ENCODE peak calls at places on chromosomes 6 and 20, in six cellular contexts. One of them, this sample, is unnamed. For H3K36me3, the result is how much of the 10 kb centered on the place peaks cover.

GRCh38 chr20:34299925-34300806 is 3.0 kb downstream of the AHCY start:
- DNase-seq in lower lobe of right lung: no peak
- DNase-seq in CD8-positive, alpha-beta memory T cell: no peak
- DNase-seq in suprapubic skin: no peak
- DNase-seq in keratinocyte: no peak
- DNase-seq in ascending aorta: no peak
- DNase-seq in this sample: no peak

GRCh38 chr20:61436674-61437279 is 184.7 kb downstream of the CDH4 start:
- DNase-seq in lower lobe of right lung: no peak
- DNase-seq in CD8-positive, alpha-beta memory T cell: no peak
- DNase-seq in suprapubic skin: no peak
- DNase-seq in keratinocyte: peak
- DNase-seq in ascending aorta: no peak
- DNase-seq in this sample: peak

GRCh38 chr6:2738373-2738979 is 12.2 kb downstream of the MYLK4 start:
- DNase-seq in lower lobe of right lung: no peak
- DNase-seq in CD8-positive, alpha-beta memory T cell: peak
- DNase-seq in suprapubic skin: no peak
- DNase-seq in keratinocyte: no peak
- DNase-seq in ascending aorta: no peak
- DNase-seq in this sample: no peak

GRCh38 chr6:3356056-3356823 is 97.5 kb downstream of the PSMG4 start:
- DNase-seq in lower lobe of right lung: peak
- DNase-seq in CD8-positive, alpha-beta memory T cell: peak
- DNase-seq in suprapubic skin: peak
- DNase-seq in keratinocyte: no peak
- DNase-seq in ascending aorta: peak
- DNase-seq in this sample: no peak

GRCh38 chr20:294602-295001 is 2.8 kb upstream of the ZCCHC3 start:
- DNase-seq in lower lobe of right lung: no peak
- DNase-seq in CD8-positive, alpha-beta memory T cell: no peak
- DNase-seq in suprapubic skin: no peak
- DNase-seq in keratinocyte: no peak
- DNase-seq in ascending aorta: no peak
- DNase-seq in this sample: no peak

GRCh38 chr6:106084973-106085686 is 1.0 kb upstream of the PRDM1 start:
- DNase-seq in lower lobe of right lung: no peak
- DNase-seq in CD8-positive, alpha-beta memory T cell: no peak
- DNase-seq in suprapubic skin: no peak
- DNase-seq in keratinocyte: no peak
- DNase-seq in ascending aorta: no peak
- DNase-seq in this sample: no peak

GRCh38 chr6:155850408-155850841 is 394.8 kb upstream of the NOX3 start:
- DNase-seq in lower lobe of right lung: no peak
- DNase-seq in CD8-positive, alpha-beta memory T cell: no peak
- DNase-seq in suprapubic skin: no peak
- DNase-seq in keratinocyte: no peak
- DNase-seq in ascending aorta: no peak
- DNase-seq in this sample: no peak

GRCh38 chr20:20267685-20268429 is 100.0 kb upstream of the INSM1 start:
- DNase-seq in lower lobe of right lung: no peak
- DNase-seq in CD8-positive, alpha-beta memory T cell: no peak
- DNase-seq in suprapubic skin: no peak
- DNase-seq in keratinocyte: no peak
- DNase-seq in ascending aorta: no peak
- DNase-seq in this sample: no peak

GRCh38 chr20:49983123-49983847 is 505 bp downstream of the SNAI1 start:
- DNase-seq in lower lobe of right lung: no peak
- DNase-seq in CD8-positive, alpha-beta memory T cell: no peak
- DNase-seq in suprapubic skin: no peak
- DNase-seq in keratinocyte: no peak
- DNase-seq in ascending aorta: no peak
- DNase-seq in this sample: no peak

GRCh38 chr6:48535569-48535968 is 424.6 kb upstream of the PTCHD4 start:
- DNase-seq in lower lobe of right lung: no peak
- DNase-seq in CD8-positive, alpha-beta memory T cell: no peak
- DNase-seq in suprapubic skin: no peak
- DNase-seq in keratinocyte: peak
- DNase-seq in ascending aorta: no peak
- DNase-seq in this sample: no peak

GRCh38 chr20:7449269-7449668 is 491.0 kb downstream of the HAO1 start:
- DNase-seq in lower lobe of right lung: no peak
- DNase-seq in CD8-positive, alpha-beta memory T cell: no peak
- DNase-seq in suprapubic skin: no peak
- DNase-seq in keratinocyte: no peak
- DNase-seq in ascending aorta: no peak
- DNase-seq in this sample: no peak

GRCh38 chr6:51025082-51025777 is 206.6 kb downstream of the TFAP2B start:
- DNase-seq in lower lobe of right lung: no peak
- DNase-seq in CD8-positive, alpha-beta memory T cell: no peak
- DNase-seq in suprapubic skin: no peak
- DNase-seq in keratinocyte: peak
- DNase-seq in ascending aorta: no peak
- DNase-seq in this sample: no peak

GRCh38 chr6:27617700-27618689 is 145.1 kb upstream of the ZNF184 start:
- DNase-seq in lower lobe of right lung: no peak
- DNase-seq in CD8-positive, alpha-beta memory T cell: no peak
- DNase-seq in suprapubic skin: no peak
- DNase-seq in keratinocyte: no peak
- DNase-seq in ascending aorta: no peak
- DNase-seq in this sample: no peak

GRCh38 chr20:63942250-63943006 is 13.8 kb downstream of the UCKL1 start:
- DNase-seq in lower lobe of right lung: peak
- DNase-seq in CD8-positive, alpha-beta memory T cell: peak
- DNase-seq in suprapubic skin: peak
- DNase-seq in keratinocyte: no peak
- DNase-seq in ascending aorta: no peak
- DNase-seq in this sample: peak

DNA sequence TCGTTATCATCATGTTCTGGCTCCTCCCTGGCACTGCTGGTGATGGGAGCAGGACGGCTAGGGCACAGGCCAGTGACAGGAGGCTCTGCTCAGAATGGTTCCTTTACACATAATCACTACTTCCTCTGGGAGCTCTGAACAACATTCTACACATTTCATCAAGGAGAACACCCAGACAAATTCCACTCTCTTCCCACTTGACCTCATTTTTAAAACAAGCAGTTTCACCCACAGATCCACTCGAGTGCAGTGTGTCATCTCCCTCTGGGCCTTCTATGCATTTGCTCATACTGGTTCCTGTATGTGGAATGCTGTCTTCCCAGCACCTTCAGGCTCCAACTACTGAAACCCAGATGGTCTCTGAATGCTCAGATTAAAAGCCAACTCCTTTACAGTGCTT is 84.8 kb downstream of the ELOVL5 start:
- DNase-seq in lower lobe of right lung: no peak
- DNase-seq in CD8-positive, alpha-beta memory T cell: no peak
- DNase-seq in suprapubic skin: no peak
- DNase-seq in keratinocyte: no peak
- DNase-seq in ascending aorta: no peak
- DNase-seq in this sample: no peak
- H3K36me3 ChIP-seq in lower lobe of right lung: half or more
- H3K36me3 ChIP-seq in CD8-positive, alpha-beta memory T cell: half or more
- H3K36me3 ChIP-seq in suprapubic skin: under half
- H3K36me3 ChIP-seq in keratinocyte: under half
- H3K36me3 ChIP-seq in ascending aorta: under half
- H3K36me3 ChIP-seq in this sample: half or more

GRCh38 chr6:111871725-111872520 is 1.3 kb downstream of the FYN start:
- DNase-seq in lower lobe of right lung: no peak
- DNase-seq in CD8-positive, alpha-beta memory T cell: peak
- DNase-seq in suprapubic skin: no peak
- DNase-seq in keratinocyte: no peak
- DNase-seq in ascending aorta: no peak
- DNase-seq in this sample: no peak
- H3K4me3 ChIP-seq in lower lobe of right lung: peak
- H3K4me3 ChIP-seq in CD8-positive, alpha-beta memory T cell: peak
- H3K4me3 ChIP-seq in suprapubic skin: peak
- H3K4me3 ChIP-seq in keratinocyte: peak
- H3K4me3 ChIP-seq in ascending aorta: peak
- H3K4me3 ChIP-seq in this sample: peak

GRCh38 chr6:56459030-56459805 is 183.5 kb downstream of the DST start:
- DNase-seq in lower lobe of right lung: no peak
- DNase-seq in CD8-positive, alpha-beta memory T cell: no peak
- DNase-seq in suprapubic skin: no peak
- DNase-seq in keratinocyte: no peak
- DNase-seq in ascending aorta: no peak
- DNase-seq in this sample: no peak
- H3K36me3 ChIP-seq in lower lobe of right lung: half or more
- H3K36me3 ChIP-seq in CD8-positive, alpha-beta memory T cell: under half
- H3K36me3 ChIP-seq in suprapubic skin: half or more
- H3K36me3 ChIP-seq in keratinocyte: under half
- H3K36me3 ChIP-seq in ascending aorta: under half
- H3K36me3 ChIP-seq in this sample: half or more

DNA sequence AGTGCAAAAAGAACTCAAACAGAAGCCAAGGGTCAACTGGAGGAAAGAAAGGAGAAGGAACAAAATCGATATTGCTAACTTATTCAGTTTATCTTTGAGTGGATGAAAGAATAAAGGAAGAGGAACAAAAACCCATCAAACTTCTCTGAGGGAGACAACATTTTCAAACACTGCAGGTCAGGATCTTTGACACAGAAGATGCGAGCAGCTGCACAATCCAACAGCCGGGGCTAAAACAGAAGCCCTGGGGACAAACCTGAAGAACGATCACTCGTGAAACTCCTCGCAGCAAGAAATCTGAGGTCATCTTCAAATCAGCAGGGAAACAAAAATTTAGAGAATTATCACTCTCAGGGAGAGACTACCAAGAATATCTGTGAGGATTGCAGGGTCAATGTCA is 14.2 kb downstream of the SLC23A2 start:
- DNase-seq in lower lobe of right lung: no peak
- DNase-seq in CD8-positive, alpha-beta memory T cell: no peak
- DNase-seq in suprapubic skin: no peak
- DNase-seq in keratinocyte: no peak
- DNase-seq in ascending aorta: no peak
- DNase-seq in this sample: no peak
- H3K4me3 ChIP-seq in lower lobe of right lung: no peak
- H3K4me3 ChIP-seq in CD8-positive, alpha-beta memory T cell: no peak
- H3K4me3 ChIP-seq in suprapubic skin: no peak
- H3K4me3 ChIP-seq in keratinocyte: no peak
- H3K4me3 ChIP-seq in ascending aorta: no peak
- H3K4me3 ChIP-seq in this sample: no peak

GRCh38 chr20:22729616-22730236 is 145.4 kb upstream of the FOXA2 start:
- DNase-seq in lower lobe of right lung: no peak
- DNase-seq in CD8-positive, alpha-beta memory T cell: no peak
- DNase-seq in suprapubic skin: no peak
- DNase-seq in keratinocyte: no peak
- DNase-seq in ascending aorta: no peak
- DNase-seq in this sample: no peak
- H3K36me3 ChIP-seq in lower lobe of right lung: under half
- H3K36me3 ChIP-seq in CD8-positive, alpha-beta memory T cell: under half
- H3K36me3 ChIP-seq in suprapubic skin: under half
- H3K36me3 ChIP-seq in keratinocyte: under half
- H3K36me3 ChIP-seq in ascending aorta: under half
- H3K36me3 ChIP-seq in this sample: under half

DNA sequence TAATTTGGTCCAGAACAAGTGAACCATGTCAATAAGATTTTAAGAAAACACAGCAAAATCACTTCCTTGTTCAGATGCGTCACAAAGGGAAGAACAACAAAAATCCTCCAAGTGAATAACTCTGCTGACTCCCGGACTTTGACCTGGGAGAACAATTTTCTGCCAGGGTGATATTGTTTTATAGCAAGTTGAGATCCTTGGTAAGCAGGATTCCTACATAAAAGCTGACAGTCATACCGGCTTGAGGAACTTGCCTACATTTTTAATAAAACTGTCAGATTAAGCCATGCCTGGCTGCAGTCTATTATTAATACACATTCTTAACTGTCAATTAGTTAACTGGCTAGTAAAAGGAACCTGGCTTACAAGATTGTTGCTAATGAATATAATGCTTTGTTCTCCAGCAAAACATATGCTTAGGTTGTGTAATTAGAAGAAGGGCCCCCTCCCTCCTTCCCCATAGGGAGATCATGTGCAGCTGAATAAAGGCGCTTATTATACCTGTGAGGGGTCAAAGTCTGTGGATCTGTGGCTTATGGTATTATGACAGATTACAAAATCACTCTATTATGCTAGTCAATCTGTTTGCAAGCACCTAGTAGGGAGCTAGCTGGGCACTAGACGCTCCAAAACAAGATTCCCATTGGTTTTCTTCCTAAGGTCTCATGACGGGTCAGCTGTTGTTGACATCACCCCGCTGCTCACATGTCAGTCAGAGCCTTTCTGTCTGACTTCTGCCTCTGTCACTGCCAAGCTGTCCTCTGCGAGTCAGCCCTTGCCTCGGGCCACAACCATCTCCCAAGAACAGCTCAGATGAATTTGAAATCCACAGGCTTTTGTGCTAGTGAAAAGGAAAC is 44.6 kb upstream of the SEC63 start:
- DNase-seq in lower lobe of right lung: no peak
- DNase-seq in CD8-positive, alpha-beta memory T cell: no peak
- DNase-seq in suprapubic skin: peak
- DNase-seq in keratinocyte: peak
- DNase-seq in ascending aorta: no peak
- DNase-seq in this sample: no peak
- H3K4me3 ChIP-seq in lower lobe of right lung: no peak
- H3K4me3 ChIP-seq in CD8-positive, alpha-beta memory T cell: no peak
- H3K4me3 ChIP-seq in suprapubic skin: no peak
- H3K4me3 ChIP-seq in keratinocyte: no peak
- H3K4me3 ChIP-seq in ascending aorta: no peak
- H3K4me3 ChIP-seq in this sample: no peak

GRCh38 chr20:41178904-41179432 is 41.6 kb downstream of the PLCG1 start:
- DNase-seq in lower lobe of right lung: peak
- DNase-seq in CD8-positive, alpha-beta memory T cell: no peak
- DNase-seq in suprapubic skin: no peak
- DNase-seq in keratinocyte: no peak
- DNase-seq in ascending aorta: no peak
- DNase-seq in this sample: peak
- H3K36me3 ChIP-seq in lower lobe of right lung: under half
- H3K36me3 ChIP-seq in CD8-positive, alpha-beta memory T cell: under half
- H3K36me3 ChIP-seq in suprapubic skin: under half
- H3K36me3 ChIP-seq in keratinocyte: under half
- H3K36me3 ChIP-seq in ascending aorta: under half
- H3K36me3 ChIP-seq in this sample: half or more

GRCh38 chr20:54345301-54345724 is 130.1 kb upstream of the DOK5 start:
- DNase-seq in lower lobe of right lung: no peak
- DNase-seq in CD8-positive, alpha-beta memory T cell: no peak
- DNase-seq in suprapubic skin: no peak
- DNase-seq in keratinocyte: no peak
- DNase-seq in ascending aorta: no peak
- DNase-seq in this sample: no peak
- H3K4me3 ChIP-seq in lower lobe of right lung: no peak
- H3K4me3 ChIP-seq in CD8-positive, alpha-beta memory T cell: no peak
- H3K4me3 ChIP-seq in suprapubic skin: no peak
- H3K4me3 ChIP-seq in keratinocyte: no peak
- H3K4me3 ChIP-seq in ascending aorta: no peak
- H3K4me3 ChIP-seq in this sample: no peak

DNA sequence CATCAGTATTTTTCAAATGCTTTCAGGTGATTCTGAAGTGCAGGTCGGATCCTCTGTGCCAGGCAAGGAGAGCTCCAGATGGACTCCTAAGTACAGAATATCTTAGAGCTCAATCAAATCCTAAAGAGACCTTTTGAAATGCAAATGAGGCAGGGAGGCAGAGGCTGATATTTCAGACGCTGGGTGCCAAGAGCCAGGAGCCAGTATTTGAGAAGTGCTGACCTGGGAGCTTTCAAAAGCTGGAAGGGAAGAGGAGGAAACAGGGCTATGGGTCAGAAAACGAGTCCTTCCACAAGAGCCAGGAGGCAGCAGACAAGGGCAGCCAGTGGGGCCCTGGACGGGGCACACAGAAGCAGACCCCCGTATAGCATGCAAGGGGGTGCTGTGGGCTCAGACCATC is 46.1 kb upstream of the DSN1 start:
- DNase-seq in lower lobe of right lung: no peak
- DNase-seq in CD8-positive, alpha-beta memory T cell: no peak
- DNase-seq in suprapubic skin: no peak
- DNase-seq in keratinocyte: no peak
- DNase-seq in ascending aorta: no peak
- DNase-seq in this sample: no peak
- H3K36me3 ChIP-seq in lower lobe of right lung: under half
- H3K36me3 ChIP-seq in CD8-positive, alpha-beta memory T cell: under half
- H3K36me3 ChIP-seq in suprapubic skin: under half
- H3K36me3 ChIP-seq in keratinocyte: under half
- H3K36me3 ChIP-seq in ascending aorta: under half
- H3K36me3 ChIP-seq in this sample: half or more

GRCh38 chr6:89353702-89354392 is 1.3 kb upstream of the UBE2J1 start:
- DNase-seq in lower lobe of right lung: no peak
- DNase-seq in CD8-positive, alpha-beta memory T cell: no peak
- DNase-seq in suprapubic skin: no peak
- DNase-seq in keratinocyte: no peak
- DNase-seq in ascending aorta: no peak
- DNase-seq in this sample: no peak
- H3K4me3 ChIP-seq in lower lobe of right lung: no peak
- H3K4me3 ChIP-seq in CD8-positive, alpha-beta memory T cell: no peak
- H3K4me3 ChIP-seq in suprapubic skin: no peak
- H3K4me3 ChIP-seq in keratinocyte: no peak
- H3K4me3 ChIP-seq in ascending aorta: no peak
- H3K4me3 ChIP-seq in this sample: no peak